ENCODE peak calls at places on chromosomes 12 and 14, in nine cellular contexts. One of them, this sample, is unnamed.
A peak's percentile ranks its signal among the peaks of the same experiment; 100 is the strongest.

GRCh38 chr14:84403585-84403984 is 1126.4 kb upstream of the FLRT2 start:
- DNase-seq in ovary: no peak
- DNase-seq in A549: no peak
- DNase-seq in body of pancreas: no peak
- DNase-seq in IMR-90: no peak
- DNase-seq in uterus: no peak
- DNase-seq in heart left ventricle: no peak
- DNase-seq in stomach: peak; percentile 35
- DNase-seq in endothelial cell of umbilical vein: no peak
- DNase-seq in this sample: no peak

GRCh38 chr14:51182166-51182565 is 57.9 kb upstream of the TMX1 start:
- DNase-seq in ovary: no peak
- DNase-seq in A549: peak; percentile 4
- DNase-seq in body of pancreas: no peak
- DNase-seq in IMR-90: no peak
- DNase-seq in uterus: no peak
- DNase-seq in heart left ventricle: no peak
- DNase-seq in stomach: no peak
- DNase-seq in endothelial cell of umbilical vein: peak; percentile 57
- DNase-seq in this sample: no peak

GRCh38 chr14:53167602-53168328 is 14.6 kb upstream of the DDHD1 start:
- DNase-seq in ovary: no peak
- DNase-seq in A549: no peak
- DNase-seq in body of pancreas: no peak
- DNase-seq in IMR-90: peak; percentile 32
- DNase-seq in uterus: no peak
- DNase-seq in heart left ventricle: no peak
- DNase-seq in stomach: no peak
- DNase-seq in endothelial cell of umbilical vein: no peak
- DNase-seq in this sample: no peak

GRCh38 chr12:68746572-68747180 is 700 bp downstream of the SLC35E3 start:
- DNase-seq in ovary: peak; percentile 60
- DNase-seq in A549: peak; percentile 51
- DNase-seq in body of pancreas: peak; percentile 53
- DNase-seq in IMR-90: peak; percentile 68
- DNase-seq in uterus: peak; percentile 46
- DNase-seq in heart left ventricle: peak; percentile 69
- DNase-seq in stomach: peak; percentile 39
- DNase-seq in endothelial cell of umbilical vein: peak; percentile 73
- DNase-seq in this sample: no peak

GRCh38 chr12:53102883-53103807 is at the start of gene SOAT2:
- DNase-seq in ovary: no peak
- DNase-seq in A549: no peak
- DNase-seq in body of pancreas: no peak
- DNase-seq in IMR-90: no peak
- DNase-seq in uterus: no peak
- DNase-seq in heart left ventricle: no peak
- DNase-seq in stomach: no peak
- DNase-seq in endothelial cell of umbilical vein: no peak
- DNase-seq in this sample: no peak

GRCh38 chr12:69052613-69053408 is 119.8 kb upstream of the CPM start:
- DNase-seq in ovary: no peak
- DNase-seq in A549: peak; percentile 81
- DNase-seq in body of pancreas: peak; percentile 50
- DNase-seq in IMR-90: peak; percentile 83
- DNase-seq in uterus: no peak
- DNase-seq in heart left ventricle: no peak
- DNase-seq in stomach: no peak
- DNase-seq in endothelial cell of umbilical vein: peak; percentile 62
- DNase-seq in this sample: peak; percentile 40

GRCh38 chr14:101449114-101449513 is 112.2 kb upstream of the DIO3 start:
- DNase-seq in ovary: no peak
- DNase-seq in A549: no peak
- DNase-seq in body of pancreas: no peak
- DNase-seq in IMR-90: no peak
- DNase-seq in uterus: no peak
- DNase-seq in heart left ventricle: no peak
- DNase-seq in stomach: no peak
- DNase-seq in endothelial cell of umbilical vein: no peak
- DNase-seq in this sample: no peak

GRCh38 chr12:55820679-55821078 is 2.8 kb downstream of the ORMDL2 start:
- DNase-seq in ovary: no peak
- DNase-seq in A549: peak; percentile 44
- DNase-seq in body of pancreas: no peak
- DNase-seq in IMR-90: no peak
- DNase-seq in uterus: no peak
- DNase-seq in heart left ventricle: no peak
- DNase-seq in stomach: no peak
- DNase-seq in endothelial cell of umbilical vein: no peak
- DNase-seq in this sample: no peak

GRCh38 chr14:96098309-96098998 is 59.3 kb downstream of the C14orf132 start:
- DNase-seq in ovary: no peak
- DNase-seq in A549: peak; percentile 78
- DNase-seq in body of pancreas: peak; percentile 43
- DNase-seq in IMR-90: peak; percentile 71
- DNase-seq in uterus: peak; percentile 19
- DNase-seq in heart left ventricle: no peak
- DNase-seq in stomach: peak; percentile 56
- DNase-seq in endothelial cell of umbilical vein: peak; percentile 24
- DNase-seq in this sample: no peak

GRCh38 chr12:113161415-113162016 is 12.0 kb downstream of the CFAP73 start:
- DNase-seq in ovary: no peak
- DNase-seq in A549: peak; percentile 85
- DNase-seq in body of pancreas: no peak
- DNase-seq in IMR-90: no peak
- DNase-seq in uterus: no peak
- DNase-seq in heart left ventricle: peak; percentile 54
- DNase-seq in stomach: no peak
- DNase-seq in endothelial cell of umbilical vein: no peak
- DNase-seq in this sample: no peak

GRCh38 chr14:64235652-64236640 is 58.2 kb downstream of the ESR2 start:
- DNase-seq in ovary: no peak
- DNase-seq in A549: no peak
- DNase-seq in body of pancreas: no peak
- DNase-seq in IMR-90: no peak
- DNase-seq in uterus: no peak
- DNase-seq in heart left ventricle: no peak
- DNase-seq in stomach: no peak
- DNase-seq in endothelial cell of umbilical vein: no peak
- DNase-seq in this sample: no peak

DNA sequence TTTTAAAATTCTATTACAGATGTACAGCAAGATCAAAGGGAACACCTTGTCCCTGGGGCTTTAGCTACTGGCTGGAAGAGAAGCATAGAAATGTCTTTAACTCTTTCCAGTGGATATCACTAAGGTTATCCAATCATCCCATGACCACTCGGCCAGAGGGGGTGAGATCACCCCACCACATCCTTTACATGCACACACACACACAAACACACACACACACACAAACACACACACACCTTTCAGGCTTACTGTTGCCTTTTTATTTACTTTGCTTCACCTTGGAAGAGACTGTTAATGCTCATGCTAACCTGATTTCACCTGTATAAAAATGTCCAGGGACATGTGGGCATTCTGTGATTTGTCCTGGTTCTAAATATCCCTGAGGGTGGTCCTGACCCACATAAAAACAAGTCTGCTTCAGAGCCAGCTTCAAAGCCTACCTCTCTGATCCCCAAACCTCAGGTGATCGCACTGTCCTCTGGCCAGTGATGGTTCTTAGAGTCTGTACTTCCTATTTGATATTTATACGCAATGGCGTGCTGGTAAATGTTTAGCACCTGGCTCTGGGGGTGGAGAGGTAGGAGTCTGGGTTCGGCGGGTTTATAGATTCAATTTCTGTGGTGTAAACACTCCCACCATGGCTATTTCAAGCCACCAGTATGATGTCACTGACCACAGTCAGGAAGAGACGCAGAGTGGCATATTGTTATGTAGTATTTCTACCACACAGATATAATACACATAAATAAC is 166.1 kb upstream of the EEA1 start:
- DNase-seq in ovary: no peak
- DNase-seq in A549: no peak
- DNase-seq in body of pancreas: no peak
- DNase-seq in IMR-90: no peak
- DNase-seq in uterus: no peak
- DNase-seq in heart left ventricle: no peak
- DNase-seq in stomach: no peak
- DNase-seq in endothelial cell of umbilical vein: no peak
- DNase-seq in this sample: no peak
- TF ChIP-seq POLR2A in ovary: no peak
- TF ChIP-seq POLR2A in A549: no peak
- TF ChIP-seq POLR2A in body of pancreas: no peak
- TF ChIP-seq POLR2A in IMR-90: no peak
- TF ChIP-seq POLR2A in uterus: no peak
- TF ChIP-seq POLR2A in heart left ventricle: no peak
- TF ChIP-seq POLR2A in stomach: no peak
- TF ChIP-seq POLR2A in endothelial cell of umbilical vein: no peak
- TF ChIP-seq POLR2A in this sample: no peak

GRCh38 chr12:49339464-49339861 is 2.5 kb upstream of the C1QL4 start:
- DNase-seq in ovary: no peak
- DNase-seq in A549: no peak
- DNase-seq in body of pancreas: peak; percentile 67
- DNase-seq in IMR-90: no peak
- DNase-seq in uterus: no peak
- DNase-seq in heart left ventricle: no peak
- DNase-seq in stomach: peak; percentile 67
- DNase-seq in endothelial cell of umbilical vein: no peak
- DNase-seq in this sample: no peak
- H3K4me3 ChIP-seq in ovary: no peak overlapping the region
- H3K4me3 ChIP-seq in A549: no peak overlapping the region
- H3K4me3 ChIP-seq in body of pancreas: no peak overlapping the region
- H3K4me3 ChIP-seq in IMR-90: no peak overlapping the region
- H3K4me3 ChIP-seq in uterus: no peak overlapping the region
- H3K4me3 ChIP-seq in heart left ventricle: no peak overlapping the region
- H3K4me3 ChIP-seq in stomach: no peak overlapping the region
- H3K4me3 ChIP-seq in endothelial cell of umbilical vein: no peak overlapping the region
- H3K4me3 ChIP-seq in this sample: no peak overlapping the region

GRCh38 chr12:103834897-103835390 is 6.1 kb downstream of the NT5DC3 start:
- DNase-seq in ovary: no peak
- DNase-seq in A549: no peak
- DNase-seq in body of pancreas: no peak
- DNase-seq in IMR-90: no peak
- DNase-seq in uterus: no peak
- DNase-seq in heart left ventricle: no peak
- DNase-seq in stomach: no peak
- DNase-seq in endothelial cell of umbilical vein: no peak
- DNase-seq in this sample: no peak
- H3K4me1 ChIP-seq in ovary: peaks cover 1% of the 10 kb centered on the region
- H3K4me1 ChIP-seq in A549: peaks cover 35% of the 10 kb centered on the region
- H3K4me1 ChIP-seq in body of pancreas: peaks cover 18% of the 10 kb centered on the region
- H3K4me1 ChIP-seq in IMR-90: peaks cover 12% of the 10 kb centered on the region
- H3K4me1 ChIP-seq in uterus: peaks cover 7% of the 10 kb centered on the region
- H3K4me1 ChIP-seq in heart left ventricle: peaks cover 2% of the 10 kb centered on the region
- H3K4me1 ChIP-seq in stomach: peaks cover 18% of the 10 kb centered on the region
- H3K4me1 ChIP-seq in endothelial cell of umbilical vein: peaks cover 3% of the 10 kb centered on the region
- H3K4me1 ChIP-seq in this sample: no peaks in the 10 kb centered on the region

GRCh38 chr12:401235-402126 is at the start of gene CCDC77:
- DNase-seq in ovary: peak; percentile 86
- DNase-seq in A549: peak; percentile 95
- DNase-seq in body of pancreas: peak; percentile 92
- DNase-seq in IMR-90: peak; percentile 88
- DNase-seq in uterus: peak; percentile 90
- DNase-seq in heart left ventricle: peak; percentile 93
- DNase-seq in stomach: peak; percentile 92
- DNase-seq in endothelial cell of umbilical vein: peak; percentile 96
- DNase-seq in this sample: peak; percentile 88
- TF ChIP-seq POLR2A in ovary: no peak
- TF ChIP-seq POLR2A in A549: no peak
- TF ChIP-seq POLR2A in body of pancreas: no peak
- TF ChIP-seq POLR2A in IMR-90: no peak
- TF ChIP-seq POLR2A in uterus: peak; percentile 28
- TF ChIP-seq POLR2A in heart left ventricle: peak; percentile 39
- TF ChIP-seq POLR2A in stomach: no peak
- TF ChIP-seq POLR2A in endothelial cell of umbilical vein: peak; percentile 27
- TF ChIP-seq POLR2A in this sample: no peak

GRCh38 chr14:73811164-73811503 is 40.5 kb upstream of the PTGR2 start:
- DNase-seq in ovary: no peak
- DNase-seq in A549: no peak
- DNase-seq in body of pancreas: no peak
- DNase-seq in IMR-90: no peak
- DNase-seq in uterus: no peak
- DNase-seq in heart left ventricle: no peak
- DNase-seq in stomach: no peak
- DNase-seq in endothelial cell of umbilical vein: no peak
- DNase-seq in this sample: no peak
- H3K4me3 ChIP-seq in ovary: no peak overlapping the region
- H3K4me3 ChIP-seq in A549: no peak overlapping the region
- H3K4me3 ChIP-seq in body of pancreas: no peak overlapping the region
- H3K4me3 ChIP-seq in IMR-90: no peak overlapping the region
- H3K4me3 ChIP-seq in uterus: no peak overlapping the region
- H3K4me3 ChIP-seq in heart left ventricle: no peak overlapping the region
- H3K4me3 ChIP-seq in stomach: no peak overlapping the region
- H3K4me3 ChIP-seq in endothelial cell of umbilical vein: no peak overlapping the region
- H3K4me3 ChIP-seq in this sample: no peak overlapping the region

GRCh38 chr12:1666215-1666614 is 24.7 kb upstream of the ADIPOR2 start:
- DNase-seq in ovary: no peak
- DNase-seq in A549: no peak
- DNase-seq in body of pancreas: no peak
- DNase-seq in IMR-90: no peak
- DNase-seq in uterus: no peak
- DNase-seq in heart left ventricle: no peak
- DNase-seq in stomach: no peak
- DNase-seq in endothelial cell of umbilical vein: no peak
- DNase-seq in this sample: no peak

GRCh38 chr12:1670244-1670814 is 20.5 kb upstream of the ADIPOR2 start:
- DNase-seq in ovary: no peak
- DNase-seq in A549: no peak
- DNase-seq in body of pancreas: no peak
- DNase-seq in IMR-90: no peak
- DNase-seq in uterus: no peak
- DNase-seq in heart left ventricle: no peak
- DNase-seq in stomach: peak; percentile 72
- DNase-seq in endothelial cell of umbilical vein: no peak
- DNase-seq in this sample: no peak

GRCh38 chr12:1668833-1669543 is 21.9 kb upstream of the ADIPOR2 start:
- DNase-seq in ovary: peak; percentile 37
- DNase-seq in A549: no peak
- DNase-seq in body of pancreas: no peak
- DNase-seq in IMR-90: no peak
- DNase-seq in uterus: no peak
- DNase-seq in heart left ventricle: peak; percentile 63
- DNase-seq in stomach: no peak
- DNase-seq in endothelial cell of umbilical vein: peak; percentile 76
- DNase-seq in this sample: no peak

GRCh38 chr12:1666685-1667162 is 24.1 kb upstream of the ADIPOR2 start:
- DNase-seq in ovary: no peak
- DNase-seq in A549: no peak
- DNase-seq in body of pancreas: no peak
- DNase-seq in IMR-90: no peak
- DNase-seq in uterus: no peak
- DNase-seq in heart left ventricle: no peak
- DNase-seq in stomach: no peak
- DNase-seq in endothelial cell of umbilical vein: peak; percentile 20
- DNase-seq in this sample: no peak

DNA sequence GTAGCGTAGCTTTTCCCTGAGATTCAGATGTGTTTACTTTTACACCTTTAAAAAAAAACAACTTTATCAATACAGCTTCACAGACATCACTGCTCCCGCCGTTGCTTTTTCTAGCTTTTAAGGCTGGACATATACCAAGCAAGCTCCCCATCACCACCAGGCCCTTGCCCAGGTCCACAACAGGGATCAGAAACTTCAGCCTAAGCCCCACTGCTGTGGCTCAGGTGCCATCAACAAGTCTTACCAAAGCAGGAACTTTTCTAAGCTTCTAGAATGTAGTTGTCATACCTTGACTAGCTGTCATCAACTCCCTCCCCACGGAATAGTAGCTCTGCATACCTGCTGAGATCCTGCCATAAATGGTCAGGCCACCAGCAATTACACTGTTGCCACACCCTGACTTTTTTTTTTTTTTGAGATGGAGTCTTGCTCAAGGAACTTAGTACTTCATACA is 20.0 kb upstream of the ADIPOR2 start:
- DNase-seq in ovary: no peak
- DNase-seq in A549: no peak
- DNase-seq in body of pancreas: no peak
- DNase-seq in IMR-90: no peak
- DNase-seq in uterus: no peak
- DNase-seq in heart left ventricle: no peak
- DNase-seq in stomach: no peak
- DNase-seq in endothelial cell of umbilical vein: no peak
- DNase-seq in this sample: no peak
- H3K4me1 ChIP-seq in ovary: peaks cover 7% of the 10 kb centered on the region
- H3K4me1 ChIP-seq in A549: peaks cover 9% of the 10 kb centered on the region
- H3K4me1 ChIP-seq in body of pancreas: peaks cover 12% of the 10 kb centered on the region
- H3K4me1 ChIP-seq in IMR-90: peaks cover 2% of the 10 kb centered on the region
- H3K4me1 ChIP-seq in uterus: no peaks in the 10 kb centered on the region
- H3K4me1 ChIP-seq in heart left ventricle: peaks cover 26% of the 10 kb centered on the region
- H3K4me1 ChIP-seq in stomach: peaks cover 16% of the 10 kb centered on the region
- H3K4me1 ChIP-seq in endothelial cell of umbilical vein: peaks cover 8% of the 10 kb centered on the region
- H3K4me1 ChIP-seq in this sample: no peaks in the 10 kb centered on the region